ENCODE peak calls at places on chromosomes 12 and 14, in four cellular contexts. M is lung, N is GM12865, B is foreskin fibroblast. K is an unnamed sample.
A peak's percentile ranks its signal among the peaks of the same experiment; 100 is the strongest.

GRCh38 chr12:46934374-46935111 is 108.7 kb upstream of the SLC38A4 start:
- DNase-seq in N (no peak), B (no peak), M (no peak), K (no peak)

GRCh38 chr14:33938131-33938949 is 12.5 kb downstream of the EGLN3 start:
- DNase-seq in M (no peak), N (no peak), B (no peak), K (no peak)

GRCh38 chr14:105145381-105146180 is 23.0 kb downstream of the JAG2 start:
- DNase-seq in B (no peak), M (no peak), N (no peak), K (no peak)

GRCh38 chr14:94768521-94769412 is 1.1 kb downstream of the GSC start:
- DNase-seq in B (peak; percentile 23), N (peak; percentile 3), M (no peak), K (no peak)

GRCh38 chr12:41049033-41049432 is 139.1 kb upstream of the PDZRN4 start:
- DNase-seq in M (no peak), B (no peak), N (no peak), K (no peak)

GRCh38 chr12:5022465-5023061 is 21.1 kb upstream of the KCNA5 start:
- DNase-seq in B (peak; percentile 71), N (peak; percentile 79), M (no peak), K (no peak)

GRCh38 chr14:26589998-26590397 is 7.8 kb downstream of the NOVA1 start:
- DNase-seq in N (no peak), B (no peak), M (no peak), K (no peak)

GRCh38 chr14:93430889-93431670 is at the start of gene UNC79:
- DNase-seq in B (peak; percentile 2), N (no peak), M (no peak), K (no peak)

GRCh38 chr12:19440019-19440858 is 947 bp downstream of the AEBP2 start:
- DNase-seq in N (peak; percentile 78), B (peak; percentile 76), M (peak; percentile 44), K (no peak)

GRCh38 chr12:95553202-95553943 is 2.1 kb upstream of the USP44 start:
- DNase-seq in B (no peak), N (no peak), M (no peak), K (no peak)

GRCh38 chr12:62632521-62632920 is 165.9 kb downstream of the MON2 start:
- DNase-seq in M (peak; percentile 33), B (peak; percentile 60), N (peak; percentile 27), K (peak; percentile 30)

GRCh38 chr12:49560695-49561094 is 7.2 kb downstream of the MCRS1 start:
- DNase-seq in M (no peak), B (no peak), N (no peak), K (no peak)

GRCh38 chr12:124507188-124508109 is 60.0 kb downstream of the NCOR2 start:
- DNase-seq in B (peak; percentile 84), N (no peak), M (no peak), K (no peak)

GRCh38 chr14:68463705-68464104 is 329.2 kb downstream of the ZFP36L1 start:
- DNase-seq in M (no peak), N (no peak), B (peak; percentile 46), K (no peak)

GRCh38 chr12:3560295-3560620 is 69.3 kb downstream of the PRMT8 start:
- DNase-seq in N (no peak), M (no peak), B (no peak), K (no peak)

GRCh38 chr12:45130881-45131281 is 80.0 kb upstream of the DBX2 start:
- DNase-seq in B (peak; percentile 76), M (no peak), N (peak; percentile 67), K (peak; percentile 15)

GRCh38 chr14:75861161-75861621 is 120.6 kb downstream of the TGFB3 start:
- DNase-seq in N (no peak), B (peak; percentile 58), M (no peak), K (no peak)

GRCh38 chr14:69887740-69888657 is 8.8 kb downstream of the SMOC1 start:
- DNase-seq in B (peak; percentile 81), M (no peak), N (no peak), K (no peak)

GRCh38 chr12:106248849-106249371 is 1.1 kb upstream of the CKAP4 start:
- DNase-seq in N (peak; percentile 57), B (peak; percentile 89), M (no peak), K (no peak)

GRCh38 chr12:98758331-98758730 is 113.2 kb downstream of the APAF1 start:
- DNase-seq in N (no peak), B (peak; percentile 24), M (no peak), K (no peak)

GRCh38 chr12:590206-590750 is 73.0 kb downstream of the NINJ2 start:
- DNase-seq in N (no peak), M (no peak), B (no peak), K (no peak)

GRCh38 chr12:591571-592505 is 71.4 kb downstream of the NINJ2 start:
- DNase-seq in M (no peak), B (no peak), N (no peak), K (no peak)

GRCh38 chr12:588658-589057 is 74.6 kb downstream of the NINJ2 start:
- DNase-seq in B (no peak), M (no peak), N (no peak), K (no peak)

GRCh38 chr12:593396-593976 is 69.8 kb downstream of the NINJ2 start:
- DNase-seq in M (no peak), B (no peak), N (no peak), K (no peak)

DNA sequence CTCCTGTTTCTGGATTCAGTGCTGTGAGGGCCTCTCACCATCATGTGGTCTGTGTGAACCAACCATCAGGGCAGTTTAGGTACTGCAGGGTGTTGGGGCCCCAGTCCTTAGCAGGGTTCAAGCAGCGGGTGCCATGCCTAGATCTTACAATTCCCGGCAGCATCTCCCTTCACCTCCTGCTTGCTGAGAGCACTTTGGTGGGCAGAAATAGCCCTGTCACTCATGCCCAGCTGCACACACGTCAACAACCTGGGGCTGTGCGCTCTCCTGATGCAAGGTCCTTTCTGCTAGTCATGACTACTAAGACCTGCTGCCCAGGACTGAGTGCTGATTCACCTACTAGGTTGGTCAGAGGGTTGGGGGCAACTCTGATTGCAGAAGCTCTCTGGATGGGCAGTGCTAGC is 72.1 kb downstream of the NINJ2 start:
- DNase-seq in N (no peak), M (no peak), B (no peak), K (no peak)
- TF ChIP-seq CTCF in N (peak; percentile 19), M (no peak), B (no peak), K (no peak)

GRCh38 chr12:1591029-1591428 is 3.4 kb downstream of the FBXL14 start:
- DNase-seq in B (peak; percentile 31), M (no peak), N (peak; percentile 42), K (no peak)
- TF ChIP-seq CTCF in B (no peak), M (no peak), N (no peak), K (no peak)

DNA sequence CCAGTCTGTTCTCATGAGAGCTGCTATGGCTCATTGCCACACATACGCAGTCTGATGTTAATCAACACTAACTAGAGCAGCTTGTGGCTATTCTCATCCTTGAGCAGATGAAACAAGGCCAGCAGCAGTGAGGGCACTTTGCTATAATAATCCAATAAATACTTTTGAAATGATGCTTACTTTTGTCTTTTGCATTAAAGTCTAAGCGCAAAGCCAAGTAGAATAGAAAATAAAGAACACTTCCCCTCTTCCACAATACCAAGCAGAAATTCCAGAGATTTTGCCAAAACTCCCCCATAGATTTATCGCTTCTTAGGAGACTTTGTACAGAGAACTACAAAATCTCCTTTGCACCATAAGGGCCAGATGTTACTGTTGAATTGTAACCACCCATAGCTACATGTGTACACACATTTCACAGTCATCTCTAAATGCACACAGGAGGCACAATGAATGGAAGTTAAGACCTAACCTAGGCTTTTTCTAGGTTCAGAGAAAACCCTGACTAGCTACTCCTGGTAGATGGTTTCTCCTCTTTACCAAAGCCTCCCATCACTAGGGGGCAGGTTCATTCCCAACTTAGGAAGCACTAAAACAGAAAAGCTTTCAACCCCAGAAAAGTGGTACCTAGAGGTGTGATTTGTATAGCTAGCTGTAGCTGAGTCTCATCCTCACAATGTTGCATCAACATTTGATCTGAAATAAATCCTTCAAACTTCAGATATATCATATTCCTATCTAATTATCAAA is 119.3 kb downstream of the HMGA2 start:
- DNase-seq in N (no peak), M (no peak), B (peak; percentile 69), K (no peak)
- TF ChIP-seq CTCF in N (no peak), M (no peak), B (peak; percentile 31), K (peak; percentile 17)

GRCh38 chr14:23951590-23952143 is 1.9 kb upstream of the DHRS4 start:
- DNase-seq in N (no peak), M (no peak), B (no peak), K (no peak)
- TF ChIP-seq CTCF in N (no peak), M (no peak), B (no peak), K (no peak)